ENCODE peak calls at places on chromosomes 13 and 19, in four cellular contexts. P is sigmoid colon, J is H1, S is suprapubic skin. B is an unnamed sample.

GRCh38 chr13:98482476-98483444 is 94.1 kb downstream of the STK24 start:
- DNase-seq in P (peak), J (no peak), S (no peak), B (peak)

GRCh38 chr19:56566904-56567273 is 379 bp upstream of the ZNF470 start:
- DNase-seq in P (peak), J (no peak), S (no peak), B (peak)

GRCh38 chr13:64778002-64778401 is 2452.1 kb downstream of the PCDH9 start:
- DNase-seq in P (no peak), J (no peak), S (no peak), B (no peak)

GRCh38 chr19:11495885-11496284 is 9.8 kb downstream of the ZNF653 start:
- DNase-seq in P (no peak), J (no peak), S (no peak), B (no peak)

GRCh38 chr13:79907527-79907926 is 426.6 kb downstream of the NDFIP2 start:
- DNase-seq in P (no peak), J (no peak), S (no peak), B (no peak)

GRCh38 chr19:29524201-29524911 is 1.4 kb upstream of the VSTM2B start:
- DNase-seq in P (no peak), J (no peak), S (no peak), B (no peak)

GRCh38 chr19:57165846-57166245 is 1.4 kb downstream of the DUXA start:
- DNase-seq in P (no peak), J (no peak), S (no peak), B (no peak)

GRCh38 chr13:97946951-97947588 is 6.4 kb upstream of the IPO5 start:
- DNase-seq in P (no peak), J (no peak), S (no peak), B (no peak)

GRCh38 chr13:29594710-29595379 is 643 bp downstream of the SLC7A1 start:
- DNase-seq in P (peak), J (no peak), S (peak), B (peak)

GRCh38 chr13:51638497-51638871 is 54.2 kb downstream of the WDFY2 start:
- DNase-seq in P (no peak), J (no peak), S (no peak), B (no peak)

GRCh38 chr19:11041966-11042627 is 47.2 kb upstream of the LDLR start:
- DNase-seq in P (no peak), J (no peak), S (no peak), B (no peak)

GRCh38 chr19:51531349-51532315 is at the start of gene SIGLEC6:
- DNase-seq in P (peak), J (no peak), S (no peak), B (peak)
- TF ChIP-seq EP300 in P (no peak), J (no peak), S (no peak), B (no peak)

GRCh38 chr13:110509478-110509926 is 52.0 kb downstream of the RAB20 start:
- DNase-seq in P (no peak), J (no peak), S (no peak), B (no peak)
- TF ChIP-seq EP300 in P (no peak), J (no peak), S (no peak), B (no peak)

DNA sequence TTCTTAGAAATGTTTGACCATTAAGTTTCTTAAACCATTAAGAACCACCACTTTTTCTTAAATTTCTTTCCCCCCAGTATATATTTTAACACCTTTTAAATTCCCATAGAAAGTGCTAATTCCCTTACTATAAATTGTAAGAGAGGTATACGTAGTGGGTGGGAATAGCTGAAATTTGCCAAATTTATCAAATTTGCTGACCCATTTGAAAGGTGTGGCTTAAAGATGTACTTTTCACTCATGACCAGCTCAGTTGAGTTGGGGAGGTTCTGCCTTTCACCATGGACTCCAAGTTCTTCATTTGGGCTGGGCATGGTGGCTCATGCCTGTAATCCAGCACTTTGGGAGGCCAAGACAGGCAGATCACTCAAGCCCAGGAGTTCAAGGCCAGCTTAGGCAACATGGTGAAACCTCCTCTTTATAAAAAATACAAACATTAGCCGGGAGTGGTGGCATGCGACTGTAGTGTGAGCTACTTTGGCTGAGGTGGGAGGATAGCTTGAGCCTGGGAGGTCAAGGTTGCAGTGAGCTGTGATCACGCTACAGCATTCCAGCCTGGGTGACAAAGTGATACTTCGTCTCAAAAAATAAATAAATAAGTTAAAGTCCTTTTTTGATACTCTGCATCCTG is 133.2 kb downstream of the MRPL57 start:
- DNase-seq in P (no peak), J (no peak), S (no peak), B (no peak)
- TF ChIP-seq EP300 in P (no peak), J (no peak), S (no peak), B (no peak)

DNA sequence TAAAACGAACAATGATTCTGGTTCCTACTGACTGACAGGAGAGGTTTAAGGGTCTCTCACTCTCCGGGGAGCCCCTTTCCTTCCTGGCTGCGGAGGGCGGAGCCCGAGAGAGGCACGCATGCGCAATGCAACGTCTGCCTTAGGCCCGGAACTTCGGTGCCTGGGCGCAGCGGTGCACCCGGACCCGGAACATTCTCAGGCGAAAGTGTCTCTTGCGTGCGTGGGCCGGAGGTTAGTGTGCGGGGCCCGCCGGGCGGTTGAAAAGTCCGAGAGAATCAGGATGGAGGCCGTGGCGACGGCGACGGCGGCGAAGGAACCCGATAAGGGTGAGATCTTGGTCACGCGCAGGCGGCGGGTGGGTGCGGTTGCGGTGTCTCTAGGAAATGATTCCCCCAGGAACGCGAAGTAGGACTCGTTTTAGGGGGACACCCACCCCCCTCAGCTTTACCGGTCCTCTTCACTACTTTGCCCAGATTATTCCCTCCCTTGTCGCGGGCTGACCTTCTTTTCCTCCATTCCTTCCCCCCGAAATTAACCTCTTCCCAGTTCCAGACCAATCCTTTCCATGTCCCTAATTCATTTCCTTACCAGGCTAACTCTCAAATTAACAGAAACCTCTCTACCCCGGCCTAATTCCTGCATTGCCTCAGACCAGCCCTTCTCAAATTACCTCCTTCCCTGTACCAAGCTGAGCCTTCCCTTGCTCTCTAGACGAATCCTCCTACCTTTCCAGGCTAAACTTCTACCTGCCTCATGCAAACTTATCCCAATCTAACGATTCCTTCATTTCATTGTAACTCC is at the start of gene CCDC97:
- DNase-seq in P (peak), J (peak), S (peak), B (peak)
- TF ChIP-seq EP300 in P (no peak), J (no peak), S (no peak), B (peak)

GRCh38 chr19:27734496-27735220 is 1478.3 kb downstream of the UQCRFS1 start:
- DNase-seq in P (no peak), J (no peak), S (no peak), B (no peak)

GRCh38 chr19:27729332-27729731 is 1483.6 kb downstream of the UQCRFS1 start:
- DNase-seq in P (no peak), J (no peak), S (no peak), B (no peak)

GRCh38 chr19:27736225-27736624 is 1476.7 kb downstream of the UQCRFS1 start:
- DNase-seq in P (no peak), J (no peak), S (no peak), B (no peak)

GRCh38 chr19:27735314-27735713 is 1477.6 kb downstream of the UQCRFS1 start:
- DNase-seq in P (no peak), J (no peak), S (no peak), B (no peak)

GRCh38 chr19:27733551-27734266 is 1479.2 kb downstream of the UQCRFS1 start:
- DNase-seq in P (no peak), J (no peak), S (no peak), B (no peak)
- TF ChIP-seq EP300 in P (no peak), J (no peak), S (no peak), B (no peak)

GRCh38 chr13:93797463-93797862 is 570.9 kb downstream of the GPC6 start:
- DNase-seq in P (no peak), J (no peak), S (no peak), B (no peak)
- TF ChIP-seq EP300 in P (no peak), J (no peak), S (no peak), B (no peak)

GRCh38 chr13:52652170-52652979 is at the start of gene SUGT1:
- DNase-seq in P (peak), J (peak), S (peak), B (peak)
- TF ChIP-seq EP300 in P (no peak), J (no peak), S (no peak), B (peak)

DNA sequence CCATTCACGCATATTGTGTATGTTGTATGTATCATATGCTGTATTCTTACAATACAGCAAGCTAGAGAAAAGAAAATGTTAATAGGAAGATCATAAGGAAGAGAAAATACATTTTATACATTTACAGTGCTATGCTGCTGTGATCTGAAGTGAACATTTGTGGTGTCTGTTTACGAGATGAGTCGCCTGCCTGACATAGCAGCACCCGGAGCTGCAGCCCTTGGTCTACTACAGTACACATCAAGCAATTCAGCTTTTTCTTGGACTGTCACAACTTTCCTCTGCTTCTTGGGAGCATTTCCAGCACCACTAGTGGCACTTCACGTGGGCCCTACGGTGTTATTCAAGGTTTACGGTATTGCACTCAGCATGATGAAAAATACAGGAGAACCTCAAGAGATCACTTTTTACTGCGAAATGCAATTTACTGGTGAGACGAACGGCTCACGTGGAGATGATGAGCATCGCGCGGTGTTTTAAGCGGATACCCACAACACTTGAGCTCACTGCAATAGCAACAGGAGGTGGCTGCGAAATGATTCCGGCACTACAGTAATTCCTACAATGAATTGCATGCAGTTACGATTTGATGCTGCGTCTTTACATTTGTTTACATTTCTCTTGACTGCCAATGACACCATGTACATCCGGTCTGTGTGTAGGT is 308.4 kb downstream of the FGF9 start:
- DNase-seq in P (no peak), J (no peak), S (no peak), B (no peak)
- TF ChIP-seq EP300 in P (no peak), J (no peak), S (no peak), B (no peak)

DNA sequence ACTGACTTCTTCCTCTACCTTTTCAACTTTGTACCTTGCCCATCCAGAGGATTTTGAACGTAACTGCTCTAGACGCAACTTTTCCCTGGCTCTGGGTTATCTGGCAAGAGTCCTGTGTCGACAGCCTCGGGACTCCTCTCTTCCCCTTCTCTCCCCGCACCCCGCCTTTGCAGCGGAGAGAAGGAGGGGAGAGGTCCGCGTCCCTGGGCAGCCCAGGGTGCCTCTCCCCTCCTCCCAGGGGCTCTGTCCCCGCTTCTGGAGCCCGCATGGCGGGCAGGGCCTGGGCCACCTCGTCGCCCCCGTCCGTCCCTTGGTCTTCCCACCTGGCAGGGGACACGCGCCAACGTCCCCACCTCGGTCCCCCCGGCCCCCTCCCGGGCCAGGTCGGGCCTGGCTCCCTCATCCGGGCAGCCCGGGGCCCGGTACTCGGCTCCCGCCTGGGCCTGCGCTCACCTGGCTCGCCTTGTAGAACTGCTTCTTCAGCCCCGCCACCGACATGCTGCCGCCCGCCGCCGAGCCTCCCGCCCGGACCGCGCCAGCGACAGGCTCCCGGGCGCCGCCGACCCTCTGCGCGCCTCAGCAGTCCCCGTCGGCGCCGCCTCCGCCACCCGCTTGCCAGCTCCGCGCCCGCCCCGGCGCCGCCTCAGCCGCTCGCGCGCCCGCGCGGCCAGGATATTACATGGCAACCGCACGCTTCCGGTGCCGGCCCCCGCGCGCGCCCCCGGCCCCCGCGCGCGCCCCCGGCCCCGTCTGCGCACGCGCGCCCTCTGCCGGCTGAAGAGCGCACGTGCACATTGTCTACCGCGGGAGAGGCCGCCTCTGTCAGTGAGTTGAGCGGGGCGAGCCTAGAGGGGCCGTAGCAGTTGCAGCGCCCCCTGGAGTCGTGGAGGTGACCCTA is at the start of gene SH3GL1:
- DNase-seq in P (peak), J (peak), S (peak), B (peak)
- TF ChIP-seq EP300 in P (no peak), J (peak), S (no peak), B (peak)

GRCh38 chr13:113646921-113647340 is 11.1 kb downstream of the ATP4B start:
- DNase-seq in P (no peak), J (no peak), S (peak), B (no peak)

GRCh38 chr13:113646376-113646775 is 11.6 kb downstream of the ATP4B start:
- DNase-seq in P (peak), J (no peak), S (peak), B (peak)

GRCh38 chr13:113643593-113643992 is 14.4 kb downstream of the ATP4B start:
- DNase-seq in P (no peak), J (no peak), S (no peak), B (no peak)

GRCh38 chr13:113645329-113645728 is 12.7 kb downstream of the ATP4B start:
- DNase-seq in P (no peak), J (no peak), S (peak), B (no peak)

GRCh38 chr13:113644800-113645199 is 13.2 kb downstream of the ATP4B start:
- DNase-seq in P (no peak), J (no peak), S (no peak), B (no peak)
- TF ChIP-seq EP300 in P (no peak), J (no peak), S (no peak), B (no peak)